ENCODE peak calls at places on chromosomes 11 and 22, in nine cellular contexts. One of them, this sample, is unnamed.

GRCh38 chr11:128889657-128890213 is 1.4 kb upstream of the KCNJ5 start:
- DNase-seq in HFFc6: no peak
- DNase-seq in NCI-H1417: peak; percentile 49
- DNase-seq in M059J: no peak
- DNase-seq in activated T-cell treated with anti-CD3 and anti-CD28 coated beads for 24 hours: no peak
- DNase-seq in kidney tubule cell: no peak
- DNase-seq in stimulated activated CD4-positive, alpha-beta T cell treated with anti-CD3 and anti-CD28 coated beads, Interleukin-4, amount 100 ng/mL, for 1 hour: no peak
- DNase-seq in psoas muscle: no peak
- DNase-seq in HS-5: no peak
- DNase-seq in this sample: no peak

GRCh38 chr11:5550440-5551095 is 2.2 kb upstream of the OR52H1 start:
- DNase-seq in HFFc6: peak; percentile 92
- DNase-seq in NCI-H1417: no peak
- DNase-seq in M059J: peak; percentile 83
- DNase-seq in activated T-cell treated with anti-CD3 and anti-CD28 coated beads for 24 hours: no peak
- DNase-seq in kidney tubule cell: peak; percentile 94
- DNase-seq in stimulated activated CD4-positive, alpha-beta T cell treated with anti-CD3 and anti-CD28 coated beads, Interleukin-4, amount 100 ng/mL, for 1 hour: no peak
- DNase-seq in psoas muscle: no peak
- DNase-seq in HS-5: peak; percentile 91
- DNase-seq in this sample: no peak

GRCh38 chr11:2791521-2792375 is 92.0 kb upstream of the KCNQ1OT1 start:
- DNase-seq in HFFc6: no peak
- DNase-seq in NCI-H1417: no peak
- DNase-seq in M059J: no peak
- DNase-seq in activated T-cell treated with anti-CD3 and anti-CD28 coated beads for 24 hours: no peak
- DNase-seq in kidney tubule cell: no peak
- DNase-seq in stimulated activated CD4-positive, alpha-beta T cell treated with anti-CD3 and anti-CD28 coated beads, Interleukin-4, amount 100 ng/mL, for 1 hour: peak; percentile 43
- DNase-seq in psoas muscle: peak; percentile 18
- DNase-seq in HS-5: no peak
- DNase-seq in this sample: no peak

GRCh38 chr11:65353900-65354264 is 669 bp upstream of the TIGD3 start:
- DNase-seq in HFFc6: no peak
- DNase-seq in NCI-H1417: no peak
- DNase-seq in M059J: no peak
- DNase-seq in activated T-cell treated with anti-CD3 and anti-CD28 coated beads for 24 hours: no peak
- DNase-seq in kidney tubule cell: no peak
- DNase-seq in stimulated activated CD4-positive, alpha-beta T cell treated with anti-CD3 and anti-CD28 coated beads, Interleukin-4, amount 100 ng/mL, for 1 hour: no peak
- DNase-seq in psoas muscle: no peak
- DNase-seq in HS-5: no peak
- DNase-seq in this sample: no peak

GRCh38 chr22:27980424-27981148 is 61.5 kb upstream of the PITPNB start:
- DNase-seq in HFFc6: no peak
- DNase-seq in NCI-H1417: peak; percentile 24
- DNase-seq in M059J: no peak
- DNase-seq in activated T-cell treated with anti-CD3 and anti-CD28 coated beads for 24 hours: no peak
- DNase-seq in kidney tubule cell: no peak
- DNase-seq in stimulated activated CD4-positive, alpha-beta T cell treated with anti-CD3 and anti-CD28 coated beads, Interleukin-4, amount 100 ng/mL, for 1 hour: no peak
- DNase-seq in psoas muscle: no peak
- DNase-seq in HS-5: no peak
- DNase-seq in this sample: no peak

GRCh38 chr11:66985508-66986177 is 10.5 kb downstream of the C11orf86 start:
- DNase-seq in HFFc6: no peak
- DNase-seq in NCI-H1417: no peak
- DNase-seq in M059J: no peak
- DNase-seq in activated T-cell treated with anti-CD3 and anti-CD28 coated beads for 24 hours: no peak
- DNase-seq in kidney tubule cell: no peak
- DNase-seq in stimulated activated CD4-positive, alpha-beta T cell treated with anti-CD3 and anti-CD28 coated beads, Interleukin-4, amount 100 ng/mL, for 1 hour: no peak
- DNase-seq in psoas muscle: peak; percentile 43
- DNase-seq in HS-5: no peak
- DNase-seq in this sample: no peak

GRCh38 chr11:7677071-7677470 is 3.8 kb upstream of the CYB5R2 start:
- DNase-seq in HFFc6: peak; percentile 93
- DNase-seq in NCI-H1417: no peak
- DNase-seq in M059J: peak; percentile 93
- DNase-seq in activated T-cell treated with anti-CD3 and anti-CD28 coated beads for 24 hours: no peak
- DNase-seq in kidney tubule cell: peak; percentile 44
- DNase-seq in stimulated activated CD4-positive, alpha-beta T cell treated with anti-CD3 and anti-CD28 coated beads, Interleukin-4, amount 100 ng/mL, for 1 hour: no peak
- DNase-seq in psoas muscle: no peak
- DNase-seq in HS-5: peak; percentile 41
- DNase-seq in this sample: no peak

GRCh38 chr22:25176175-25176574 is 23.5 kb upstream of the CRYBB3 start:
- DNase-seq in HFFc6: no peak
- DNase-seq in NCI-H1417: no peak
- DNase-seq in M059J: peak; percentile 71
- DNase-seq in activated T-cell treated with anti-CD3 and anti-CD28 coated beads for 24 hours: no peak
- DNase-seq in kidney tubule cell: no peak
- DNase-seq in stimulated activated CD4-positive, alpha-beta T cell treated with anti-CD3 and anti-CD28 coated beads, Interleukin-4, amount 100 ng/mL, for 1 hour: no peak
- DNase-seq in psoas muscle: no peak
- DNase-seq in HS-5: no peak
- DNase-seq in this sample: no peak

GRCh38 chr22:42342426-42343135 is 72.1 kb upstream of the TCF20 start:
- DNase-seq in HFFc6: no peak
- DNase-seq in NCI-H1417: no peak
- DNase-seq in M059J: no peak
- DNase-seq in activated T-cell treated with anti-CD3 and anti-CD28 coated beads for 24 hours: no peak
- DNase-seq in kidney tubule cell: no peak
- DNase-seq in stimulated activated CD4-positive, alpha-beta T cell treated with anti-CD3 and anti-CD28 coated beads, Interleukin-4, amount 100 ng/mL, for 1 hour: no peak
- DNase-seq in psoas muscle: no peak
- DNase-seq in HS-5: no peak
- DNase-seq in this sample: no peak

GRCh38 chr22:36026741-36027140 is 1.9 kb downstream of the RBFOX2 start:
- DNase-seq in HFFc6: peak; percentile 25
- DNase-seq in NCI-H1417: peak; percentile 28
- DNase-seq in M059J: peak; percentile 39
- DNase-seq in activated T-cell treated with anti-CD3 and anti-CD28 coated beads for 24 hours: no peak
- DNase-seq in kidney tubule cell: peak; percentile 44
- DNase-seq in stimulated activated CD4-positive, alpha-beta T cell treated with anti-CD3 and anti-CD28 coated beads, Interleukin-4, amount 100 ng/mL, for 1 hour: no peak
- DNase-seq in psoas muscle: no peak
- DNase-seq in HS-5: no peak
- DNase-seq in this sample: no peak

GRCh38 chr11:23856654-23857053 is 640.2 kb upstream of the LUZP2 start:
- DNase-seq in HFFc6: no peak
- DNase-seq in NCI-H1417: no peak
- DNase-seq in M059J: no peak
- DNase-seq in activated T-cell treated with anti-CD3 and anti-CD28 coated beads for 24 hours: no peak
- DNase-seq in kidney tubule cell: no peak
- DNase-seq in stimulated activated CD4-positive, alpha-beta T cell treated with anti-CD3 and anti-CD28 coated beads, Interleukin-4, amount 100 ng/mL, for 1 hour: no peak
- DNase-seq in psoas muscle: no peak
- DNase-seq in HS-5: peak; percentile 28
- DNase-seq in this sample: no peak

GRCh38 chr11:132278801-132279574 is 908.6 kb downstream of the NTM start:
- DNase-seq in HFFc6: peak; percentile 45
- DNase-seq in NCI-H1417: peak; percentile 56
- DNase-seq in M059J: peak; percentile 34
- DNase-seq in activated T-cell treated with anti-CD3 and anti-CD28 coated beads for 24 hours: no peak
- DNase-seq in kidney tubule cell: peak; percentile 40
- DNase-seq in stimulated activated CD4-positive, alpha-beta T cell treated with anti-CD3 and anti-CD28 coated beads, Interleukin-4, amount 100 ng/mL, for 1 hour: no peak
- DNase-seq in psoas muscle: no peak
- DNase-seq in HS-5: no peak
- DNase-seq in this sample: no peak

GRCh38 chr11:132072044-132072879 is 701.8 kb downstream of the NTM start:
- DNase-seq in HFFc6: peak; percentile 98
- DNase-seq in NCI-H1417: peak; percentile 67
- DNase-seq in M059J: peak; percentile 94
- DNase-seq in activated T-cell treated with anti-CD3 and anti-CD28 coated beads for 24 hours: no peak
- DNase-seq in kidney tubule cell: peak; percentile 100
- DNase-seq in stimulated activated CD4-positive, alpha-beta T cell treated with anti-CD3 and anti-CD28 coated beads, Interleukin-4, amount 100 ng/mL, for 1 hour: no peak
- DNase-seq in psoas muscle: no peak
- DNase-seq in HS-5: peak; percentile 97
- DNase-seq in this sample: no peak

GRCh38 chr22:24421428-24421931 is 5.9 kb upstream of the ADORA2A start:
- DNase-seq in HFFc6: no peak
- DNase-seq in NCI-H1417: peak; percentile 3
- DNase-seq in M059J: no peak
- DNase-seq in activated T-cell treated with anti-CD3 and anti-CD28 coated beads for 24 hours: no peak
- DNase-seq in kidney tubule cell: peak; percentile 34
- DNase-seq in stimulated activated CD4-positive, alpha-beta T cell treated with anti-CD3 and anti-CD28 coated beads, Interleukin-4, amount 100 ng/mL, for 1 hour: peak; percentile 37
- DNase-seq in psoas muscle: no peak
- DNase-seq in HS-5: no peak
- DNase-seq in this sample: peak; percentile 56

GRCh38 chr11:14373941-14374646 is 15.1 kb upstream of the RRAS2 start:
- DNase-seq in HFFc6: peak; percentile 70
- DNase-seq in NCI-H1417: no peak
- DNase-seq in M059J: peak; percentile 78
- DNase-seq in activated T-cell treated with anti-CD3 and anti-CD28 coated beads for 24 hours: no peak
- DNase-seq in kidney tubule cell: peak; percentile 75
- DNase-seq in stimulated activated CD4-positive, alpha-beta T cell treated with anti-CD3 and anti-CD28 coated beads, Interleukin-4, amount 100 ng/mL, for 1 hour: no peak
- DNase-seq in psoas muscle: peak; percentile 58
- DNase-seq in HS-5: peak; percentile 61
- DNase-seq in this sample: no peak

GRCh38 chr11:86559311-86559945 is 113.0 kb downstream of the ME3 start:
- DNase-seq in HFFc6: peak; percentile 86
- DNase-seq in NCI-H1417: no peak
- DNase-seq in M059J: peak; percentile 98
- DNase-seq in activated T-cell treated with anti-CD3 and anti-CD28 coated beads for 24 hours: no peak
- DNase-seq in kidney tubule cell: peak; percentile 81
- DNase-seq in stimulated activated CD4-positive, alpha-beta T cell treated with anti-CD3 and anti-CD28 coated beads, Interleukin-4, amount 100 ng/mL, for 1 hour: no peak
- DNase-seq in psoas muscle: no peak
- DNase-seq in HS-5: no peak
- DNase-seq in this sample: no peak

GRCh38 chr11:75966546-75967287 is 151.7 kb downstream of the UVRAG start:
- DNase-seq in HFFc6: peak; percentile 74
- DNase-seq in NCI-H1417: no peak
- DNase-seq in M059J: peak; percentile 76
- DNase-seq in activated T-cell treated with anti-CD3 and anti-CD28 coated beads for 24 hours: no peak
- DNase-seq in kidney tubule cell: peak; percentile 25
- DNase-seq in stimulated activated CD4-positive, alpha-beta T cell treated with anti-CD3 and anti-CD28 coated beads, Interleukin-4, amount 100 ng/mL, for 1 hour: no peak
- DNase-seq in psoas muscle: no peak
- DNase-seq in HS-5: peak; percentile 92
- DNase-seq in this sample: no peak

GRCh38 chr11:63639195-63639832 is 25.1 kb upstream of the PLAAT3 start:
- DNase-seq in HFFc6: peak; percentile 46
- DNase-seq in NCI-H1417: no peak
- DNase-seq in M059J: no peak
- DNase-seq in activated T-cell treated with anti-CD3 and anti-CD28 coated beads for 24 hours: no peak
- DNase-seq in kidney tubule cell: no peak
- DNase-seq in stimulated activated CD4-positive, alpha-beta T cell treated with anti-CD3 and anti-CD28 coated beads, Interleukin-4, amount 100 ng/mL, for 1 hour: no peak
- DNase-seq in psoas muscle: no peak
- DNase-seq in HS-5: no peak
- DNase-seq in this sample: no peak

GRCh38 chr11:2541881-2542361 is 97.1 kb downstream of the KCNQ1 start:
- DNase-seq in HFFc6: no peak
- DNase-seq in NCI-H1417: no peak
- DNase-seq in M059J: no peak
- DNase-seq in activated T-cell treated with anti-CD3 and anti-CD28 coated beads for 24 hours: no peak
- DNase-seq in kidney tubule cell: no peak
- DNase-seq in stimulated activated CD4-positive, alpha-beta T cell treated with anti-CD3 and anti-CD28 coated beads, Interleukin-4, amount 100 ng/mL, for 1 hour: no peak
- DNase-seq in psoas muscle: no peak
- DNase-seq in HS-5: no peak
- DNase-seq in this sample: no peak

GRCh38 chr11:111938687-111939160 is 1.6 kb downstream of the DIXDC1 start:
- DNase-seq in HFFc6: peak; percentile 65
- DNase-seq in NCI-H1417: peak; percentile 19
- DNase-seq in M059J: peak; percentile 83
- DNase-seq in activated T-cell treated with anti-CD3 and anti-CD28 coated beads for 24 hours: peak; percentile 29
- DNase-seq in kidney tubule cell: no peak
- DNase-seq in stimulated activated CD4-positive, alpha-beta T cell treated with anti-CD3 and anti-CD28 coated beads, Interleukin-4, amount 100 ng/mL, for 1 hour: peak; percentile 25
- DNase-seq in psoas muscle: no peak
- DNase-seq in HS-5: no peak
- DNase-seq in this sample: peak; percentile 27

GRCh38 chr11:74677131-74677530 is 54.1 kb downstream of the CHRDL2 start:
- DNase-seq in HFFc6: no peak
- DNase-seq in NCI-H1417: no peak
- DNase-seq in M059J: no peak
- DNase-seq in activated T-cell treated with anti-CD3 and anti-CD28 coated beads for 24 hours: no peak
- DNase-seq in kidney tubule cell: no peak
- DNase-seq in stimulated activated CD4-positive, alpha-beta T cell treated with anti-CD3 and anti-CD28 coated beads, Interleukin-4, amount 100 ng/mL, for 1 hour: no peak
- DNase-seq in psoas muscle: no peak
- DNase-seq in HS-5: no peak
- DNase-seq in this sample: no peak

GRCh38 chr11:93822359-93822758 is 28.1 kb downstream of the VSTM5 start:
- DNase-seq in HFFc6: peak; percentile 18
- DNase-seq in NCI-H1417: no peak
- DNase-seq in M059J: peak; percentile 68
- DNase-seq in activated T-cell treated with anti-CD3 and anti-CD28 coated beads for 24 hours: no peak
- DNase-seq in kidney tubule cell: peak; percentile 80
- DNase-seq in stimulated activated CD4-positive, alpha-beta T cell treated with anti-CD3 and anti-CD28 coated beads, Interleukin-4, amount 100 ng/mL, for 1 hour: no peak
- DNase-seq in psoas muscle: no peak
- DNase-seq in HS-5: no peak
- DNase-seq in this sample: no peak

GRCh38 chr22:40436460-40437431 is 66.4 kb downstream of the SGSM3 start:
- DNase-seq in HFFc6: peak; percentile 37
- DNase-seq in NCI-H1417: peak; percentile 61
- DNase-seq in M059J: peak; percentile 55
- DNase-seq in activated T-cell treated with anti-CD3 and anti-CD28 coated beads for 24 hours: no peak
- DNase-seq in kidney tubule cell: peak; percentile 66
- DNase-seq in stimulated activated CD4-positive, alpha-beta T cell treated with anti-CD3 and anti-CD28 coated beads, Interleukin-4, amount 100 ng/mL, for 1 hour: no peak
- DNase-seq in psoas muscle: no peak
- DNase-seq in HS-5: peak; percentile 24
- DNase-seq in this sample: peak; percentile 49

GRCh38 chr11:1382831-1383607 is 6.7 kb upstream of the BRSK2 start:
- DNase-seq in HFFc6: peak; percentile 49
- DNase-seq in NCI-H1417: peak; percentile 88
- DNase-seq in M059J: peak; percentile 72
- DNase-seq in activated T-cell treated with anti-CD3 and anti-CD28 coated beads for 24 hours: peak; percentile 70
- DNase-seq in kidney tubule cell: peak; percentile 69
- DNase-seq in stimulated activated CD4-positive, alpha-beta T cell treated with anti-CD3 and anti-CD28 coated beads, Interleukin-4, amount 100 ng/mL, for 1 hour: peak; percentile 78
- DNase-seq in psoas muscle: peak; percentile 80
- DNase-seq in HS-5: peak; percentile 16
- DNase-seq in this sample: peak; percentile 76

GRCh38 chr11:27255447-27255828 is 107.6 kb downstream of the CCDC34 start:
- DNase-seq in HFFc6: peak; percentile 45
- DNase-seq in NCI-H1417: no peak
- DNase-seq in M059J: peak; percentile 20
- DNase-seq in activated T-cell treated with anti-CD3 and anti-CD28 coated beads for 24 hours: no peak
- DNase-seq in kidney tubule cell: no peak
- DNase-seq in stimulated activated CD4-positive, alpha-beta T cell treated with anti-CD3 and anti-CD28 coated beads, Interleukin-4, amount 100 ng/mL, for 1 hour: no peak
- DNase-seq in psoas muscle: no peak
- DNase-seq in HS-5: no peak
- DNase-seq in this sample: no peak

GRCh38 chr22:50708996-50709395 is 29.0 kb upstream of the ACR start:
- DNase-seq in HFFc6: no peak
- DNase-seq in NCI-H1417: no peak
- DNase-seq in M059J: no peak
- DNase-seq in activated T-cell treated with anti-CD3 and anti-CD28 coated beads for 24 hours: no peak
- DNase-seq in kidney tubule cell: no peak
- DNase-seq in stimulated activated CD4-positive, alpha-beta T cell treated with anti-CD3 and anti-CD28 coated beads, Interleukin-4, amount 100 ng/mL, for 1 hour: no peak
- DNase-seq in psoas muscle: no peak
- DNase-seq in HS-5: no peak
- DNase-seq in this sample: no peak

GRCh38 chr11:33452806-33453205 is 195.6 kb downstream of the HIPK3 start:
- DNase-seq in HFFc6: peak; percentile 90
- DNase-seq in NCI-H1417: no peak
- DNase-seq in M059J: peak; percentile 92
- DNase-seq in activated T-cell treated with anti-CD3 and anti-CD28 coated beads for 24 hours: no peak
- DNase-seq in kidney tubule cell: peak; percentile 73
- DNase-seq in stimulated activated CD4-positive, alpha-beta T cell treated with anti-CD3 and anti-CD28 coated beads, Interleukin-4, amount 100 ng/mL, for 1 hour: no peak
- DNase-seq in psoas muscle: no peak
- DNase-seq in HS-5: peak; percentile 73
- DNase-seq in this sample: no peak